ENCODE peak calls at places on chromosomes 11 and 22, in four cellular contexts. One of them, this sample, is unnamed.

GRCh38 chr11:83549984-83550667 is 264.0 kb upstream of the CCDC90B start:
- DNase-seq in activated CD8-positive, alpha-beta T cell treated with anti-CD3 and anti-CD28 coated beads, Interleukin-2, amount 10 ng/mL, durations not matched to agents 7 days and 5 days: no peak
- DNase-seq in stimulated activated CD8-positive, alpha-beta memory T cell treated with anti-CD3 and anti-CD28 coated beads, Interleukin-4, amount 100 ng/mL, for 48 hours: no peak
- DNase-seq in central memory CD4-positive, alpha-beta T cell: no peak
- DNase-seq in this sample: no peak

GRCh38 chr22:46007848-46008261 is 30.9 kb upstream of the WNT7B start:
- DNase-seq in activated CD8-positive, alpha-beta T cell treated with anti-CD3 and anti-CD28 coated beads, Interleukin-2, amount 10 ng/mL, durations not matched to agents 7 days and 5 days: no peak
- DNase-seq in stimulated activated CD8-positive, alpha-beta memory T cell treated with anti-CD3 and anti-CD28 coated beads, Interleukin-4, amount 100 ng/mL, for 48 hours: no peak
- DNase-seq in central memory CD4-positive, alpha-beta T cell: no peak
- DNase-seq in this sample: no peak

GRCh38 chr22:46043816-46044717 is 67.1 kb upstream of the WNT7B start:
- DNase-seq in activated CD8-positive, alpha-beta T cell treated with anti-CD3 and anti-CD28 coated beads, Interleukin-2, amount 10 ng/mL, durations not matched to agents 7 days and 5 days: no peak
- DNase-seq in stimulated activated CD8-positive, alpha-beta memory T cell treated with anti-CD3 and anti-CD28 coated beads, Interleukin-4, amount 100 ng/mL, for 48 hours: peak
- DNase-seq in central memory CD4-positive, alpha-beta T cell: peak
- DNase-seq in this sample: no peak

GRCh38 chr11:46686886-46687810 is 13.3 kb downstream of the ARHGAP1 start:
- DNase-seq in activated CD8-positive, alpha-beta T cell treated with anti-CD3 and anti-CD28 coated beads, Interleukin-2, amount 10 ng/mL, durations not matched to agents 7 days and 5 days: no peak
- DNase-seq in stimulated activated CD8-positive, alpha-beta memory T cell treated with anti-CD3 and anti-CD28 coated beads, Interleukin-4, amount 100 ng/mL, for 48 hours: no peak
- DNase-seq in central memory CD4-positive, alpha-beta T cell: no peak
- DNase-seq in this sample: no peak

GRCh38 chr11:1391165-1392010 is 1.7 kb downstream of the BRSK2 start:
- DNase-seq in activated CD8-positive, alpha-beta T cell treated with anti-CD3 and anti-CD28 coated beads, Interleukin-2, amount 10 ng/mL, durations not matched to agents 7 days and 5 days: no peak
- DNase-seq in stimulated activated CD8-positive, alpha-beta memory T cell treated with anti-CD3 and anti-CD28 coated beads, Interleukin-4, amount 100 ng/mL, for 48 hours: no peak
- DNase-seq in central memory CD4-positive, alpha-beta T cell: no peak
- DNase-seq in this sample: no peak

GRCh38 chr22:27982106-27982505 is 63.0 kb upstream of the PITPNB start:
- DNase-seq in activated CD8-positive, alpha-beta T cell treated with anti-CD3 and anti-CD28 coated beads, Interleukin-2, amount 10 ng/mL, durations not matched to agents 7 days and 5 days: peak
- DNase-seq in stimulated activated CD8-positive, alpha-beta memory T cell treated with anti-CD3 and anti-CD28 coated beads, Interleukin-4, amount 100 ng/mL, for 48 hours: no peak
- DNase-seq in central memory CD4-positive, alpha-beta T cell: no peak
- DNase-seq in this sample: no peak

GRCh38 chr11:34068098-34068497 is 16.6 kb downstream of the CAPRIN1 start:
- DNase-seq in activated CD8-positive, alpha-beta T cell treated with anti-CD3 and anti-CD28 coated beads, Interleukin-2, amount 10 ng/mL, durations not matched to agents 7 days and 5 days: no peak
- DNase-seq in stimulated activated CD8-positive, alpha-beta memory T cell treated with anti-CD3 and anti-CD28 coated beads, Interleukin-4, amount 100 ng/mL, for 48 hours: no peak
- DNase-seq in central memory CD4-positive, alpha-beta T cell: no peak
- DNase-seq in this sample: no peak

GRCh38 chr11:18765554-18765953 is 26.0 kb downstream of the PTPN5 start:
- DNase-seq in activated CD8-positive, alpha-beta T cell treated with anti-CD3 and anti-CD28 coated beads, Interleukin-2, amount 10 ng/mL, durations not matched to agents 7 days and 5 days: no peak
- DNase-seq in stimulated activated CD8-positive, alpha-beta memory T cell treated with anti-CD3 and anti-CD28 coated beads, Interleukin-4, amount 100 ng/mL, for 48 hours: no peak
- DNase-seq in central memory CD4-positive, alpha-beta T cell: no peak
- DNase-seq in this sample: no peak

GRCh38 chr11:63274776-63275175 is 31.4 kb upstream of the SLC22A25 start:
- DNase-seq in activated CD8-positive, alpha-beta T cell treated with anti-CD3 and anti-CD28 coated beads, Interleukin-2, amount 10 ng/mL, durations not matched to agents 7 days and 5 days: no peak
- DNase-seq in stimulated activated CD8-positive, alpha-beta memory T cell treated with anti-CD3 and anti-CD28 coated beads, Interleukin-4, amount 100 ng/mL, for 48 hours: no peak
- DNase-seq in central memory CD4-positive, alpha-beta T cell: no peak
- DNase-seq in this sample: no peak

GRCh38 chr11:10318527-10318802 is 13.6 kb downstream of the ADM start:
- DNase-seq in activated CD8-positive, alpha-beta T cell treated with anti-CD3 and anti-CD28 coated beads, Interleukin-2, amount 10 ng/mL, durations not matched to agents 7 days and 5 days: no peak
- DNase-seq in stimulated activated CD8-positive, alpha-beta memory T cell treated with anti-CD3 and anti-CD28 coated beads, Interleukin-4, amount 100 ng/mL, for 48 hours: no peak
- DNase-seq in central memory CD4-positive, alpha-beta T cell: no peak
- DNase-seq in this sample: no peak

GRCh38 chr11:68798221-68798813 is 43.4 kb downstream of the CPT1A start:
- DNase-seq in activated CD8-positive, alpha-beta T cell treated with anti-CD3 and anti-CD28 coated beads, Interleukin-2, amount 10 ng/mL, durations not matched to agents 7 days and 5 days: peak
- DNase-seq in stimulated activated CD8-positive, alpha-beta memory T cell treated with anti-CD3 and anti-CD28 coated beads, Interleukin-4, amount 100 ng/mL, for 48 hours: peak
- DNase-seq in central memory CD4-positive, alpha-beta T cell: no peak
- DNase-seq in this sample: no peak

GRCh38 chr11:116601734-116602636 is 170.8 kb downstream of the BUD13 start:
- DNase-seq in activated CD8-positive, alpha-beta T cell treated with anti-CD3 and anti-CD28 coated beads, Interleukin-2, amount 10 ng/mL, durations not matched to agents 7 days and 5 days: no peak
- DNase-seq in stimulated activated CD8-positive, alpha-beta memory T cell treated with anti-CD3 and anti-CD28 coated beads, Interleukin-4, amount 100 ng/mL, for 48 hours: no peak
- DNase-seq in central memory CD4-positive, alpha-beta T cell: no peak
- DNase-seq in this sample: no peak

GRCh38 chr11:125025968-125026367 is 37.1 kb upstream of the SLC37A2 start:
- DNase-seq in activated CD8-positive, alpha-beta T cell treated with anti-CD3 and anti-CD28 coated beads, Interleukin-2, amount 10 ng/mL, durations not matched to agents 7 days and 5 days: no peak
- DNase-seq in stimulated activated CD8-positive, alpha-beta memory T cell treated with anti-CD3 and anti-CD28 coated beads, Interleukin-4, amount 100 ng/mL, for 48 hours: no peak
- DNase-seq in central memory CD4-positive, alpha-beta T cell: no peak
- DNase-seq in this sample: no peak

GRCh38 chr11:103354656-103355055 is 245.4 kb downstream of the DYNC2H1 start:
- DNase-seq in activated CD8-positive, alpha-beta T cell treated with anti-CD3 and anti-CD28 coated beads, Interleukin-2, amount 10 ng/mL, durations not matched to agents 7 days and 5 days: no peak
- DNase-seq in stimulated activated CD8-positive, alpha-beta memory T cell treated with anti-CD3 and anti-CD28 coated beads, Interleukin-4, amount 100 ng/mL, for 48 hours: no peak
- DNase-seq in central memory CD4-positive, alpha-beta T cell: no peak
- DNase-seq in this sample: no peak

GRCh38 chr11:47393163-47394049 is 15.0 kb upstream of the SLC39A13 start:
- DNase-seq in activated CD8-positive, alpha-beta T cell treated with anti-CD3 and anti-CD28 coated beads, Interleukin-2, amount 10 ng/mL, durations not matched to agents 7 days and 5 days: no peak
- DNase-seq in stimulated activated CD8-positive, alpha-beta memory T cell treated with anti-CD3 and anti-CD28 coated beads, Interleukin-4, amount 100 ng/mL, for 48 hours: no peak
- DNase-seq in central memory CD4-positive, alpha-beta T cell: no peak
- DNase-seq in this sample: no peak

GRCh38 chr22:16601437-16602223 is 9.0 kb upstream of the CCT8L2 start:
- DNase-seq in activated CD8-positive, alpha-beta T cell treated with anti-CD3 and anti-CD28 coated beads, Interleukin-2, amount 10 ng/mL, durations not matched to agents 7 days and 5 days: no peak
- DNase-seq in stimulated activated CD8-positive, alpha-beta memory T cell treated with anti-CD3 and anti-CD28 coated beads, Interleukin-4, amount 100 ng/mL, for 48 hours: no peak
- DNase-seq in central memory CD4-positive, alpha-beta T cell: no peak
- DNase-seq in this sample: no peak

GRCh38 chr11:29009426-29009825 is 901.2 kb downstream of the METTL15 start:
- DNase-seq in activated CD8-positive, alpha-beta T cell treated with anti-CD3 and anti-CD28 coated beads, Interleukin-2, amount 10 ng/mL, durations not matched to agents 7 days and 5 days: no peak
- DNase-seq in stimulated activated CD8-positive, alpha-beta memory T cell treated with anti-CD3 and anti-CD28 coated beads, Interleukin-4, amount 100 ng/mL, for 48 hours: no peak
- DNase-seq in central memory CD4-positive, alpha-beta T cell: no peak
- DNase-seq in this sample: no peak

GRCh38 chr22:45948081-45948648 is 28.8 kb downstream of the WNT7B start:
- DNase-seq in activated CD8-positive, alpha-beta T cell treated with anti-CD3 and anti-CD28 coated beads, Interleukin-2, amount 10 ng/mL, durations not matched to agents 7 days and 5 days: no peak
- DNase-seq in stimulated activated CD8-positive, alpha-beta memory T cell treated with anti-CD3 and anti-CD28 coated beads, Interleukin-4, amount 100 ng/mL, for 48 hours: no peak
- DNase-seq in central memory CD4-positive, alpha-beta T cell: no peak
- DNase-seq in this sample: no peak

GRCh38 chr11:121723261-121723741 is 270.5 kb upstream of the SORL1-AS1 start:
- DNase-seq in activated CD8-positive, alpha-beta T cell treated with anti-CD3 and anti-CD28 coated beads, Interleukin-2, amount 10 ng/mL, durations not matched to agents 7 days and 5 days: no peak
- DNase-seq in stimulated activated CD8-positive, alpha-beta memory T cell treated with anti-CD3 and anti-CD28 coated beads, Interleukin-4, amount 100 ng/mL, for 48 hours: no peak
- DNase-seq in central memory CD4-positive, alpha-beta T cell: no peak
- DNase-seq in this sample: no peak

GRCh38 chr11:13984616-13985474 is 22.3 kb downstream of the SPON1 start:
- DNase-seq in activated CD8-positive, alpha-beta T cell treated with anti-CD3 and anti-CD28 coated beads, Interleukin-2, amount 10 ng/mL, durations not matched to agents 7 days and 5 days: no peak
- DNase-seq in stimulated activated CD8-positive, alpha-beta memory T cell treated with anti-CD3 and anti-CD28 coated beads, Interleukin-4, amount 100 ng/mL, for 48 hours: no peak
- DNase-seq in central memory CD4-positive, alpha-beta T cell: no peak
- DNase-seq in this sample: no peak

GRCh38 chr11:108965602-108966001 is 300.7 kb downstream of the DDX10 start:
- DNase-seq in activated CD8-positive, alpha-beta T cell treated with anti-CD3 and anti-CD28 coated beads, Interleukin-2, amount 10 ng/mL, durations not matched to agents 7 days and 5 days: no peak
- DNase-seq in stimulated activated CD8-positive, alpha-beta memory T cell treated with anti-CD3 and anti-CD28 coated beads, Interleukin-4, amount 100 ng/mL, for 48 hours: no peak
- DNase-seq in central memory CD4-positive, alpha-beta T cell: no peak
- DNase-seq in this sample: no peak

GRCh38 chr22:29926057-29926456 is 43.1 kb downstream of the MTMR3 start:
- DNase-seq in activated CD8-positive, alpha-beta T cell treated with anti-CD3 and anti-CD28 coated beads, Interleukin-2, amount 10 ng/mL, durations not matched to agents 7 days and 5 days: no peak
- DNase-seq in stimulated activated CD8-positive, alpha-beta memory T cell treated with anti-CD3 and anti-CD28 coated beads, Interleukin-4, amount 100 ng/mL, for 48 hours: no peak
- DNase-seq in central memory CD4-positive, alpha-beta T cell: no peak
- DNase-seq in this sample: no peak

GRCh38 chr22:32971252-32971651 is 86.9 kb downstream of the SYN3 start:
- DNase-seq in activated CD8-positive, alpha-beta T cell treated with anti-CD3 and anti-CD28 coated beads, Interleukin-2, amount 10 ng/mL, durations not matched to agents 7 days and 5 days: no peak
- DNase-seq in stimulated activated CD8-positive, alpha-beta memory T cell treated with anti-CD3 and anti-CD28 coated beads, Interleukin-4, amount 100 ng/mL, for 48 hours: no peak
- DNase-seq in central memory CD4-positive, alpha-beta T cell: no peak
- DNase-seq in this sample: no peak

GRCh38 chr11:77634724-77635123 is 2.9 kb downstream of the CLNS1A start:
- DNase-seq in activated CD8-positive, alpha-beta T cell treated with anti-CD3 and anti-CD28 coated beads, Interleukin-2, amount 10 ng/mL, durations not matched to agents 7 days and 5 days: no peak
- DNase-seq in stimulated activated CD8-positive, alpha-beta memory T cell treated with anti-CD3 and anti-CD28 coated beads, Interleukin-4, amount 100 ng/mL, for 48 hours: no peak
- DNase-seq in central memory CD4-positive, alpha-beta T cell: no peak
- DNase-seq in this sample: no peak

GRCh38 chr11:66118847-66119246 is 48.8 kb downstream of the PACS1 start:
- DNase-seq in activated CD8-positive, alpha-beta T cell treated with anti-CD3 and anti-CD28 coated beads, Interleukin-2, amount 10 ng/mL, durations not matched to agents 7 days and 5 days: no peak
- DNase-seq in stimulated activated CD8-positive, alpha-beta memory T cell treated with anti-CD3 and anti-CD28 coated beads, Interleukin-4, amount 100 ng/mL, for 48 hours: no peak
- DNase-seq in central memory CD4-positive, alpha-beta T cell: no peak
- DNase-seq in this sample: no peak

GRCh38 chr11:115087791-115088190 is 409.5 kb downstream of the NXPE2 start:
- DNase-seq in activated CD8-positive, alpha-beta T cell treated with anti-CD3 and anti-CD28 coated beads, Interleukin-2, amount 10 ng/mL, durations not matched to agents 7 days and 5 days: no peak
- DNase-seq in stimulated activated CD8-positive, alpha-beta memory T cell treated with anti-CD3 and anti-CD28 coated beads, Interleukin-4, amount 100 ng/mL, for 48 hours: no peak
- DNase-seq in central memory CD4-positive, alpha-beta T cell: no peak
- DNase-seq in this sample: no peak

GRCh38 chr11:1074244-1075221 is at the start of gene MUC2:
- DNase-seq in activated CD8-positive, alpha-beta T cell treated with anti-CD3 and anti-CD28 coated beads, Interleukin-2, amount 10 ng/mL, durations not matched to agents 7 days and 5 days: no peak
- DNase-seq in stimulated activated CD8-positive, alpha-beta memory T cell treated with anti-CD3 and anti-CD28 coated beads, Interleukin-4, amount 100 ng/mL, for 48 hours: no peak
- DNase-seq in central memory CD4-positive, alpha-beta T cell: no peak
- DNase-seq in this sample: no peak

GRCh38 chr11:66889974-66890373 is 33.1 kb downstream of the LRFN4 start:
- DNase-seq in activated CD8-positive, alpha-beta T cell treated with anti-CD3 and anti-CD28 coated beads, Interleukin-2, amount 10 ng/mL, durations not matched to agents 7 days and 5 days: no peak
- DNase-seq in stimulated activated CD8-positive, alpha-beta memory T cell treated with anti-CD3 and anti-CD28 coated beads, Interleukin-4, amount 100 ng/mL, for 48 hours: no peak
- DNase-seq in central memory CD4-positive, alpha-beta T cell: no peak
- DNase-seq in this sample: no peak

GRCh38 chr11:69867076-69868002 is 48.1 kb upstream of the FGF3 start:
- DNase-seq in activated CD8-positive, alpha-beta T cell treated with anti-CD3 and anti-CD28 coated beads, Interleukin-2, amount 10 ng/mL, durations not matched to agents 7 days and 5 days: no peak
- DNase-seq in stimulated activated CD8-positive, alpha-beta memory T cell treated with anti-CD3 and anti-CD28 coated beads, Interleukin-4, amount 100 ng/mL, for 48 hours: no peak
- DNase-seq in central memory CD4-positive, alpha-beta T cell: no peak
- DNase-seq in this sample: no peak

GRCh38 chr11:29578806-29579205 is 438.0 kb downstream of the KCNA4 start:
- DNase-seq in activated CD8-positive, alpha-beta T cell treated with anti-CD3 and anti-CD28 coated beads, Interleukin-2, amount 10 ng/mL, durations not matched to agents 7 days and 5 days: no peak
- DNase-seq in stimulated activated CD8-positive, alpha-beta memory T cell treated with anti-CD3 and anti-CD28 coated beads, Interleukin-4, amount 100 ng/mL, for 48 hours: no peak
- DNase-seq in central memory CD4-positive, alpha-beta T cell: no peak
- DNase-seq in this sample: no peak

GRCh38 chr22:18048441-18048898 is 24.1 kb upstream of the MICAL3 start:
- DNase-seq in activated CD8-positive, alpha-beta T cell treated with anti-CD3 and anti-CD28 coated beads, Interleukin-2, amount 10 ng/mL, durations not matched to agents 7 days and 5 days: no peak
- DNase-seq in stimulated activated CD8-positive, alpha-beta memory T cell treated with anti-CD3 and anti-CD28 coated beads, Interleukin-4, amount 100 ng/mL, for 48 hours: no peak
- DNase-seq in central memory CD4-positive, alpha-beta T cell: no peak
- DNase-seq in this sample: no peak

GRCh38 chr11:105862736-105863367 is 159.2 kb downstream of the MSANTD4 start:
- DNase-seq in activated CD8-positive, alpha-beta T cell treated with anti-CD3 and anti-CD28 coated beads, Interleukin-2, amount 10 ng/mL, durations not matched to agents 7 days and 5 days: no peak
- DNase-seq in stimulated activated CD8-positive, alpha-beta memory T cell treated with anti-CD3 and anti-CD28 coated beads, Interleukin-4, amount 100 ng/mL, for 48 hours: no peak
- DNase-seq in central memory CD4-positive, alpha-beta T cell: peak
- DNase-seq in this sample: peak

GRCh38 chr11:42315846-42316245 is 856.4 kb upstream of the LRRC4C start:
- DNase-seq in activated CD8-positive, alpha-beta T cell treated with anti-CD3 and anti-CD28 coated beads, Interleukin-2, amount 10 ng/mL, durations not matched to agents 7 days and 5 days: no peak
- DNase-seq in stimulated activated CD8-positive, alpha-beta memory T cell treated with anti-CD3 and anti-CD28 coated beads, Interleukin-4, amount 100 ng/mL, for 48 hours: no peak
- DNase-seq in central memory CD4-positive, alpha-beta T cell: no peak
- DNase-seq in this sample: no peak

This sample was measured in CD4-positive, alpha-beta memory T cell.